ENCODE peak calls at places on chromosomes 5 and 9, in four cellular contexts. One of them, this sample, is unnamed.

GRCh38 chr9:33517373-33517772 is 6.7 kb upstream of the ANKRD18B start:
- DNase-seq in AG04449: no peak
- DNase-seq in CD8-positive, alpha-beta T cell: no peak
- DNase-seq in foreskin fibroblast: peak
- DNase-seq in this sample: peak

GRCh38 chr9:129500863-129501770 is 119.8 kb downstream of the C9orf50 start:
- DNase-seq in foreskin fibroblast: peak
- DNase-seq in AG04449: no peak
- DNase-seq in CD8-positive, alpha-beta T cell: no peak
- DNase-seq in this sample: no peak

GRCh38 chr9:133991964-133992779 is at the start of gene VAV2:
- DNase-seq in AG04449: no peak
- DNase-seq in foreskin fibroblast: peak
- DNase-seq in CD8-positive, alpha-beta T cell: peak
- DNase-seq in this sample: peak

GRCh38 chr9:7246917-7247538 is 489.3 kb downstream of the KDM4C start:
- DNase-seq in AG04449: no peak
- DNase-seq in CD8-positive, alpha-beta T cell: no peak
- DNase-seq in foreskin fibroblast: no peak
- DNase-seq in this sample: no peak

GRCh38 chr9:38412751-38413150 is 11.5 kb downstream of the IGFBPL1 start:
- DNase-seq in AG04449: no peak
- DNase-seq in foreskin fibroblast: no peak
- DNase-seq in CD8-positive, alpha-beta T cell: no peak
- DNase-seq in this sample: no peak

GRCh38 chr5:178113841-178114324 is 551 bp downstream of the N4BP3 start:
- DNase-seq in AG04449: no peak
- DNase-seq in foreskin fibroblast: no peak
- DNase-seq in CD8-positive, alpha-beta T cell: no peak
- DNase-seq in this sample: no peak

GRCh38 chr5:144205141-144205551 is 34.5 kb downstream of the KCTD16 start:
- DNase-seq in CD8-positive, alpha-beta T cell: no peak
- DNase-seq in foreskin fibroblast: peak
- DNase-seq in AG04449: no peak
- DNase-seq in this sample: peak

GRCh38 chr9:35757527-35758275 is 3.6 kb upstream of the MSMP start:
- DNase-seq in AG04449: no peak
- DNase-seq in CD8-positive, alpha-beta T cell: no peak
- DNase-seq in foreskin fibroblast: no peak
- DNase-seq in this sample: no peak

GRCh38 chr5:37182667-37183066 is 66.5 kb downstream of the CPLANE1 start:
- DNase-seq in foreskin fibroblast: no peak
- DNase-seq in CD8-positive, alpha-beta T cell: no peak
- DNase-seq in AG04449: no peak
- DNase-seq in this sample: no peak

GRCh38 chr9:100099722-100100042 is 639 bp downstream of the INVS start:
- DNase-seq in CD8-positive, alpha-beta T cell: no peak
- DNase-seq in foreskin fibroblast: no peak
- DNase-seq in AG04449: no peak
- DNase-seq in this sample: no peak

GRCh38 chr5:151251621-151252020 is 1.4 kb upstream of the GM2A start:
- DNase-seq in CD8-positive, alpha-beta T cell: no peak
- DNase-seq in foreskin fibroblast: no peak
- DNase-seq in AG04449: no peak
- DNase-seq in this sample: no peak

GRCh38 chr9:70049672-70050271 is 6.1 kb downstream of the MAMDC2 start:
- DNase-seq in AG04449: no peak
- DNase-seq in foreskin fibroblast: peak
- DNase-seq in CD8-positive, alpha-beta T cell: no peak
- DNase-seq in this sample: peak

GRCh38 chr5:102760815-102761214 is 5.7 kb downstream of the PAM start:
- DNase-seq in CD8-positive, alpha-beta T cell: no peak
- DNase-seq in AG04449: no peak
- DNase-seq in foreskin fibroblast: peak
- DNase-seq in this sample: peak

GRCh38 chr9:133580416-133580738 is 28.8 kb downstream of the FAM163B start:
- DNase-seq in foreskin fibroblast: no peak
- DNase-seq in CD8-positive, alpha-beta T cell: no peak
- DNase-seq in AG04449: no peak
- DNase-seq in this sample: no peak

GRCh38 chr5:122500245-122501086 is 188.4 kb downstream of the SNCAIP start:
- DNase-seq in AG04449: no peak
- DNase-seq in foreskin fibroblast: peak
- DNase-seq in CD8-positive, alpha-beta T cell: no peak
- DNase-seq in this sample: peak

GRCh38 chr9:131590449-131590848 is 45.1 kb downstream of the PRRT1B start:
- DNase-seq in foreskin fibroblast: no peak
- DNase-seq in CD8-positive, alpha-beta T cell: no peak
- DNase-seq in AG04449: no peak
- DNase-seq in this sample: no peak

GRCh38 chr9:36142510-36143161 is 6.1 kb downstream of the GLIPR2 start:
- DNase-seq in foreskin fibroblast: peak
- DNase-seq in CD8-positive, alpha-beta T cell: no peak
- DNase-seq in AG04449: no peak
- DNase-seq in this sample: no peak

GRCh38 chr5:105462377-105462776 is 1899.8 kb upstream of the NUDT12 start:
- DNase-seq in AG04449: no peak
- DNase-seq in foreskin fibroblast: no peak
- DNase-seq in CD8-positive, alpha-beta T cell: no peak
- DNase-seq in this sample: no peak

GRCh38 chr9:130461218-130461630 is 16.5 kb downstream of the ASS1 start:
- DNase-seq in CD8-positive, alpha-beta T cell: peak
- DNase-seq in AG04449: no peak
- DNase-seq in foreskin fibroblast: peak
- DNase-seq in this sample: no peak

GRCh38 chr5:102863058-102863457 is 108.0 kb downstream of the PAM start:
- DNase-seq in AG04449: no peak
- DNase-seq in foreskin fibroblast: no peak
- DNase-seq in CD8-positive, alpha-beta T cell: no peak
- DNase-seq in this sample: no peak

GRCh38 chr9:80076105-80076504 is 504.3 kb downstream of the TLE4 start:
- DNase-seq in AG04449: no peak
- DNase-seq in foreskin fibroblast: peak
- DNase-seq in CD8-positive, alpha-beta T cell: no peak
- DNase-seq in this sample: no peak

GRCh38 chr5:151496041-151496484 is 48.7 kb downstream of the SLC36A1 start:
- DNase-seq in CD8-positive, alpha-beta T cell: no peak
- DNase-seq in AG04449: no peak
- DNase-seq in foreskin fibroblast: no peak
- DNase-seq in this sample: no peak

GRCh38 chr5:113663879-113664278 is 150.4 kb downstream of the YTHDC2 start:
- DNase-seq in foreskin fibroblast: peak
- DNase-seq in AG04449: no peak
- DNase-seq in CD8-positive, alpha-beta T cell: no peak
- DNase-seq in this sample: peak

GRCh38 chr5:14581891-14582796 is 552 bp downstream of the OTULINL start:
- DNase-seq in foreskin fibroblast: peak
- DNase-seq in CD8-positive, alpha-beta T cell: peak
- DNase-seq in AG04449: no peak
- DNase-seq in this sample: no peak
- H3K4me3 ChIP-seq in foreskin fibroblast: peak
- H3K4me3 ChIP-seq in CD8-positive, alpha-beta T cell: peak
- H3K4me3 ChIP-seq in AG04449: peak
- H3K4me3 ChIP-seq in this sample: peak

DNA sequence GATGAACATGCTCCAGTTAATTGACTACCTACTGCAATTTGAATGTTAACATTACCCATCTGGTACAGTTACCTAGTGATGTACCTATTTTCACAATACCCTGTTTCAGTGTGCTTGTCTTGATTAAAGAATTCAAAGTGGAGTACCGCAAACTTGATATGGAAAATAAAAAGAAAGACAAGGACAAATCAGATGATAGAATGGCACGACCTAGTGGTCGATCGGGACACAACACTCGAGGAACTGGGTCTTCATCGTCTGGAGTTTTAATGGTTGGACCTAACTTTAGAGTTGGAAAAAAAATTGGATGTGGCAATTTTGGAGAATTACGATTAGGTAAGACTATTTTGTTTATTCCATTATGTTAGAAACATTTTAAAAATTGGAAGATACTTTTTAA is 33.5 kb downstream of the CSNK1G3 start:
- DNase-seq in foreskin fibroblast: peak
- DNase-seq in CD8-positive, alpha-beta T cell: no peak
- DNase-seq in AG04449: no peak
- DNase-seq in this sample: peak
- TF ChIP-seq CTCF in foreskin fibroblast: peak
- TF ChIP-seq CTCF in CD8-positive, alpha-beta T cell: peak
- TF ChIP-seq CTCF in AG04449: peak
- TF ChIP-seq CTCF in this sample: peak

GRCh38 chr5:140882591-140882899 is 621 bp downstream of the PCDHA13 start:
- DNase-seq in CD8-positive, alpha-beta T cell: no peak
- DNase-seq in AG04449: no peak
- DNase-seq in foreskin fibroblast: no peak
- DNase-seq in this sample: no peak
- H3K4me3 ChIP-seq in CD8-positive, alpha-beta T cell: no peak
- H3K4me3 ChIP-seq in AG04449: no peak
- H3K4me3 ChIP-seq in foreskin fibroblast: no peak
- H3K4me3 ChIP-seq in this sample: no peak

DNA sequence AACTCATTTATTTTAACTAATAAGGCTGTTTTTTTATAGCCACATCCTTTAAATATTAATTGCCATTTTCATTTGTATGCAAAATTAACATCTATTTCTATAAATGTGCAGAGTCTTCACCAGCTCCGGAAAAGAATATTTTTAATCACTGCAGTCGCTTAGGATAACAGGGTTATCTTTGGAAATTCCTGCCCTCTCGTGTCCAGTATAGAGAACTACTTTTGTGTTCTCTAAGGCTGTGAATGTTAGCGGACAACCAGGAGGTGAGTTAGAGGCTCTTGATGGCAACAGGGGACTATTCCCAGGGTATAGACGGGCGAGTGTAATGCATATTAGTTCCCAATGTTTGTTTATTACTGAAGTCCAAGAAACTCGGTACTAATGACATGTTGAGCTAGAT is 59.4 kb downstream of the GGTA1 start:
- DNase-seq in foreskin fibroblast: peak
- DNase-seq in AG04449: no peak
- DNase-seq in CD8-positive, alpha-beta T cell: no peak
- DNase-seq in this sample: peak
- TF ChIP-seq CTCF in foreskin fibroblast: no peak
- TF ChIP-seq CTCF in AG04449: no peak
- TF ChIP-seq CTCF in CD8-positive, alpha-beta T cell: no peak
- TF ChIP-seq CTCF in this sample: peak

DNA sequence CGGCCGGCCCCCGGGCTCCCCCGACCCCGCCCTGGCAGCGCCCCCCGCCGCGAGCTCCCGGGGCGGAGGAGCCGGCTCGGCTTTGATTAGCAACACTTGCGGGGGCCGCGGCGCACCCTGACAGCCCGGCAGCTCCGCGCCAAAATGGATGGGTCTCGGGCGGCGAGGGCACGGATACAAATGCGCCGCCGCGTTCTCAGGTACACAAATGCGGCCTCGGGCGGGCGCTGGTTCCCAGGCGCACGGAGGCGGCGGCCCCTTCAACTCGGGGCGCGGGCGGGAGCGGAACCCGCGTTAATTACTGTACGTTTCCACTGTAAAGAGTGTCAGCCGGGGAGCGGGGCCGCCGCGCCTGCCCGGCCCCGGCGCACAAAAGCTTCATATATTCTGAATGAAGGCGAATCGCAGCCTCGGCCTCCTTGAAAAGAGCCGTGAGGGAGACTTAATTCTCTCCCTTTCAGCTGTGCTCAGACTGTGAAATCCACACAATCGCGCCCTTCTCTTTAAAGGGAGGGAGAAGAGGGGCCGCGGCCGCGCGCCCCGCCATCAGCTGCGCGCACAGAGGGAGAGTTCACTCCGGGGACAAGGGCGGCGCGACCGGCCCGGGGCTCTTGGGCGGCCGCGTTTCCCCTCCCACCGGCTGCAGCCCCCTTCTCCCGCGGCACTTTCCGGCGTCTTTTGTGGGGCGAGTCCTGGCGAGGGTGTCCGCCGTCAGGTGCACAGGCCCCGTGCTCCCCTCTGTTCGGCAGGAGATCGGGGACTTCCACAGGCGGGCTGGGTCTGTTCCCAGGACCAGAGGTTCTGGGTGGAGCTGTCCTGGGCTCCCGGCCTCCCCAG is 27.0 kb downstream of the MSX2 start:
- DNase-seq in CD8-positive, alpha-beta T cell: no peak
- DNase-seq in foreskin fibroblast: peak
- DNase-seq in AG04449: no peak
- DNase-seq in this sample: no peak
- H3K4me3 ChIP-seq in CD8-positive, alpha-beta T cell: no peak
- H3K4me3 ChIP-seq in foreskin fibroblast: peak
- H3K4me3 ChIP-seq in AG04449: peak
- H3K4me3 ChIP-seq in this sample: peak

DNA sequence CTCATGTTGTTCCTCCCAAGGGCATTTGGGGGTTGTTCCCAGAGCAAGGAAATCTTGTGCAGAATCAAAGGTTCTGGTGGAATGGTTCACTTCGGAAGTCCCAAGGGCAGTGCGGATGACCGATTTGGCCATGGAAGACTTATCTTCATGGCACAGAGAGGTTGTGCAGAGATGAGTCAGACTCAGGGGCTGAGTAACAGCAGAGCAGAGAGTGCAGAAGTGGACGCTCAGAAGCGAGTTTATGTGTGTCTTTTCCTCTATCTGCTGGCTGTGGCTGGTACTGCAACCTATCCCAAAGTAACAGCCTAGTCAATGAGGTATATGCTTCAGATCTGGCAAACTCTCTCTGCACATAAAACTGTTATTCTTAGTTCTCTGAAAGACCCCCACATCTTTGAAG is 118.1 kb downstream of the DPYSL3 start:
- DNase-seq in CD8-positive, alpha-beta T cell: no peak
- DNase-seq in AG04449: peak
- DNase-seq in foreskin fibroblast: peak
- DNase-seq in this sample: peak
- TF ChIP-seq CTCF in CD8-positive, alpha-beta T cell: no peak
- TF ChIP-seq CTCF in AG04449: peak
- TF ChIP-seq CTCF in foreskin fibroblast: peak
- TF ChIP-seq CTCF in this sample: peak

DNA sequence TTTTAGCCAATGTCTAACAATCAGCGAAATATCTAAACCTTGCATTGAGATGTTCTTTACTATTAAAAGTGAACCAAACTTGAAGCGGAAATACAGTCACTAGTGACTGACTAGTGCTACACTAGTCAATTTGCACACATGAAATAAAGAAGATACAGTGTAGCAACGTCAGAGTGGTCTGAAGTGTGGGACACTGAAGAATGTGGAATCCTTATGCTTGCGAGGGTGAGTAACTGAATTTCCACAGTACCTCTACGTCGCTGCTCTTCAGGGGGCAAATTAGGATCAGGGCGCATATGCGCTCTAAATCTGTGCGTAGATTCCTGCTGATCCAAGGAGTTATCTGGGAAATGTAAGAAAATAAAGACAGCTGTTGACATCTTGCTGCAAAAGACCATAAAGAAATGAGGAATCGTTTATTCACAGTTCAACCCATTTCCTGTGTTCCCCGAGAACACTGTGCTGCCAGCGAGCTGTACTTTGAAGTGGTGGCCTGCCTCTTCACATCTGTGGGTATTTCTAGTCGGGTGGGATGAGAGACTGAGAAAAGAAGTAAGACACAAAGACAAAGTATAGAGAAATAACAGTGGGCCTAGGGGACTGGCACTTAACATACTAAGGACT is 39.8 kb upstream of the FLT4 start:
- DNase-seq in CD8-positive, alpha-beta T cell: peak
- DNase-seq in AG04449: no peak
- DNase-seq in foreskin fibroblast: no peak
- DNase-seq in this sample: no peak
- H3K4me3 ChIP-seq in CD8-positive, alpha-beta T cell: peak
- H3K4me3 ChIP-seq in AG04449: no peak
- H3K4me3 ChIP-seq in foreskin fibroblast: no peak
- H3K4me3 ChIP-seq in this sample: no peak

GRCh38 chr5:138640138-138640537 is 64.9 kb upstream of the HSPA9 start:
- DNase-seq in foreskin fibroblast: no peak
- DNase-seq in CD8-positive, alpha-beta T cell: no peak
- DNase-seq in AG04449: no peak
- DNase-seq in this sample: no peak
- TF ChIP-seq CTCF in foreskin fibroblast: no peak
- TF ChIP-seq CTCF in CD8-positive, alpha-beta T cell: no peak
- TF ChIP-seq CTCF in AG04449: no peak
- TF ChIP-seq CTCF in this sample: no peak